ENCODE peak calls at places on chromosomes 1 and 21, in six cellular contexts. H is NCI-H1436; O is occipital lobe; A is HFF-Myc; U is activated gamma-delta T cell treated with anti-CD3 and anti-CD28 coated beads, Interleukin-2, amount 50 U/mL, for 16 hours; K is T-helper 17 cell. D is an unnamed sample.

GRCh38 chr1:91872560-91873081 is 13.3 kb downstream of the TGFBR3 start:
- DNase-seq in U (no peak), A (no peak), K (no peak), H (no peak), O (no peak), D (no peak)

GRCh38 chr1:2815551-2815950 is 14.1 kb upstream of the TTC34 start:
- DNase-seq in O (no peak), H (no peak), U (no peak), A (no peak), K (no peak), D (no peak)

GRCh38 chr1:225479996-225480720 is 52.3 kb upstream of the LBR start:
- DNase-seq in H (no peak), K (no peak), O (no peak), U (no peak), A (no peak), D (no peak)

GRCh38 chr1:153353226-153353947 is 4.3 kb upstream of the S100A9 start:
- DNase-seq in A (no peak), H (no peak), K (no peak), U (no peak), O (no peak), D (no peak)

GRCh38 chr1:65265296-65266271 is 43.8 kb upstream of the DNAJC6 start:
- DNase-seq in K (no peak), H (peak; percentile 45), O (peak; percentile 43), U (no peak), A (no peak), D (no peak)

GRCh38 chr1:160993544-160993943 is 27.4 kb downstream of the F11R start:
- DNase-seq in U (no peak), K (no peak), H (no peak), A (no peak), O (no peak), D (no peak)

GRCh38 chr1:221912230-221912629 is 170.3 kb upstream of the DUSP10 start:
- DNase-seq in H (no peak), U (no peak), A (no peak), K (no peak), O (no peak), D (no peak)

GRCh38 chr1:178192686-178193085 is 98.8 kb downstream of the RASAL2 start:
- DNase-seq in O (no peak), H (no peak), U (no peak), K (no peak), A (peak; percentile 5), D (no peak)

GRCh38 chr1:68293609-68294353 is 61.5 kb upstream of the WLS start:
- DNase-seq in K (no peak), A (no peak), U (no peak), O (peak; percentile 16), H (no peak), D (no peak)

GRCh38 chr1:20359451-20360330 is 69.0 kb downstream of the VWA5B1 start:
- DNase-seq in H (no peak), O (no peak), A (no peak), K (no peak), U (no peak), D (no peak)

GRCh38 chr21:41897690-41898089 is 18.5 kb upstream of the PRDM15 start:
- DNase-seq in A (no peak), K (no peak), H (no peak), U (no peak), O (no peak), D (no peak)

GRCh38 chr21:37257526-37257966 is 9.6 kb downstream of the VPS26C start:
- DNase-seq in H (no peak), K (no peak), U (no peak), O (peak; percentile 14), A (no peak), D (peak; percentile 79)